ENCODE peak calls at places on chromosomes 1 and 21, in four cellular contexts. J, Y, N and T are unnamed samples.
A peak's percentile ranks its signal among the peaks of the same experiment; 100 is the strongest.

GRCh38 chr1:218815076-218815475 is 358.6 kb upstream of the LYPLAL1 start:
- DNase-seq in J (no peak), Y (no peak), N (no peak), T (no peak)

GRCh38 chr1:24203404-24203803 is 16.3 kb upstream of the IFNLR1 start:
- DNase-seq in J (no peak), Y (no peak), N (peak; percentile 44), T (no peak)

GRCh38 chr1:231160851-231161710 is 777 bp upstream of the TRIM67 start:
- DNase-seq in J (no peak), Y (no peak), N (no peak), T (no peak)

GRCh38 chr1:224180783-224181452 is 2.1 kb upstream of the DEGS1 start:
- DNase-seq in J (no peak), Y (no peak), N (no peak), T (no peak)

GRCh38 chr1:104195395-104195794 is 445.7 kb downstream of the AMY1C start:
- DNase-seq in J (no peak), Y (no peak), N (peak; percentile 35), T (no peak)

GRCh38 chr1:157820299-157820698 is 379 bp upstream of the FCRL1 start:
- DNase-seq in J (no peak), Y (no peak), N (no peak), T (no peak)

GRCh38 chr21:38355992-38356781 is 99.4 kb downstream of the KCNJ15 start:
- DNase-seq in J (peak; percentile 18), Y (peak; percentile 64), N (peak; percentile 66), T (peak; percentile 75)

GRCh38 chr1:195054217-195054687 is 1554.0 kb downstream of the KCNT2 start:
- DNase-seq in J (no peak), Y (no peak), N (no peak), T (no peak)

GRCh38 chr1:82567308-82567707 is 766.6 kb downstream of the ADGRL2 start:
- DNase-seq in J (no peak), Y (no peak), N (peak; percentile 3), T (no peak)

GRCh38 chr21:23811802-23812201 is 1795.5 kb downstream of the MRPL39 start:
- DNase-seq in J (no peak), Y (no peak), N (no peak), T (no peak)

GRCh38 chr21:36511484-36512227 is 31.7 kb upstream of the CLDN14 start:
- DNase-seq in J (no peak), Y (no peak), N (no peak), T (no peak)

GRCh38 chr1:161241682-161242081 is 3.7 kb upstream of the NR1I3 start:
- DNase-seq in J (no peak), Y (no peak), N (no peak), T (no peak)